ENCODE peak calls at places on chromosomes 2 and 18, in four cellular contexts. F, A, N and G are unnamed samples.

GRCh38 chr2:113186421-113186820 is 12.7 kb downstream of the PSD4 start:
- DNase-seq in N (no peak), A (no peak), F (no peak), G (no peak)

GRCh38 chr2:64062840-64063239 is 43.6 kb upstream of the VPS54 start:
- DNase-seq in N (no peak), A (no peak), F (peak; percentile 31), G (no peak)

GRCh38 chr2:241804326-241805276 is 4.4 kb upstream of the NEU4 start:
- DNase-seq in F (no peak), A (peak; percentile 34), N (peak; percentile 22), G (no peak)

GRCh38 chr2:162085090-162085891 is 11.3 kb upstream of the DPP4 start:
- DNase-seq in N (no peak), A (peak; percentile 85), F (no peak), G (no peak)

GRCh38 chr18:63159590-63159989 is 160.0 kb downstream of the BCL2 start:
- DNase-seq in A (no peak), N (no peak), F (peak; percentile 67), G (no peak)

GRCh38 chr2:237551071-237551574 is 15.3 kb upstream of the PRLH start:
- DNase-seq in N (no peak), A (no peak), F (no peak), G (no peak)

GRCh38 chr18:60893331-60894114 is 439.7 kb upstream of the CDH20 start:
- DNase-seq in A (no peak), F (no peak), N (no peak), G (no peak)

GRCh38 chr18:9366126-9366714 is 31.6 kb downstream of the TWSG1 start:
- DNase-seq in A (no peak), N (no peak), F (no peak), G (no peak)

GRCh38 chr18:42114310-42114943 is 159.4 kb downstream of the PIK3C3 start:
- DNase-seq in A (peak; percentile 71), N (peak; percentile 34), F (peak; percentile 42), G (peak; percentile 31)

GRCh38 chr18:54140641-54141040 is 83.8 kb downstream of the MBD2 start:
- DNase-seq in F (no peak), N (no peak), A (no peak), G (no peak)

GRCh38 chr2:29165362-29166236 is 50.4 kb downstream of the CLIP4 start:
- DNase-seq in A (peak; percentile 84), N (no peak), F (no peak), G (no peak)

GRCh38 chr2:139454251-139454650 is 674.1 kb upstream of the NXPH2 start:
- DNase-seq in N (no peak), A (no peak), F (no peak), G (no peak)

DNA sequence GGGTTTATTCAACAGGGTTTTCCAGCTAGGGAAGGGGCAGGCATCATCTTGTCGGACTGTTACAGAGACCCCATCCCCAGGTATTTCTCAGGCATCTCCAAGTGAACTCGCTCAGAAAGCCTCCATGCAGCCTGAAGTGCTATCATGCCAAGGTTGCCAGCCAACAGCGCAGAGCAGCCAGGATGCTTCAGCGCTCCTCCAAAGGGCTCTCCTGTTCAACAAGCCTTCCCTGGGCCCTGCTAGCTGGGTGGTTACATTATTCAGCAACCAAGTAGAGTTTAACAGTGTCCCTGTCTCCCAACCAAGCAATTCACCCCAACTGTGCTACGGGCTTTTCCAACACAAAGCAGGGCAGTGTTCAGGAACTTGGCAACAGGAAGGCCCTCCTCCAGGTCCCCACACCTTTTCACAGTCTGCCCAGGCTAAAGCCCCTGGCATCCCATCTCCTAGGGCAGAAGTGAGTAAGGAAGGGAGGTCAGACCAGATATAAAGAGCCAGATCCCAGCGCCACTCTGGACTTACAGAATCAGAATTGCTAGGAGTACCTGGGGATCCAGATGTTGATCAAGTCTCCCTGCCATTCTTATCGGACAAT is 52.9 kb downstream of the ZBTB7C start:
- DNase-seq in A (no peak), N (no peak), F (no peak), G (no peak)
- TF ChIP-seq BHLHE40 in A (no peak), N (no peak), F (no peak), G (no peak)

GRCh38 chr2:149860276-149860921 is 272.8 kb upstream of the MMADHC start:
- DNase-seq in A (peak; percentile 39), N (no peak), F (no peak), G (no peak)
- TF ChIP-seq TARDBP in A (no peak), N (no peak), F (no peak), G (no peak)

GRCh38 chr2:96323849-96324248 is 1.3 kb upstream of the ITPRIPL1 start:
- DNase-seq in N (no peak), A (no peak), F (no peak), G (no peak)
- TF ChIP-seq BHLHE40 in N (no peak), A (no peak), F (no peak), G (no peak)

GRCh38 chr2:111250448-111251030 is 129.8 kb downstream of the BCL2L11 start:
- DNase-seq in A (peak; percentile 40), N (no peak), F (no peak), G (no peak)

GRCh38 chr2:111246620-111247061 is 125.9 kb downstream of the BCL2L11 start:
- DNase-seq in A (peak; percentile 67), F (no peak), N (no peak), G (no peak)

GRCh38 chr2:111251711-111252110 is 131.0 kb downstream of the BCL2L11 start:
- DNase-seq in A (no peak), F (no peak), N (no peak), G (no peak)

GRCh38 chr2:111247491-111247890 is 126.8 kb downstream of the BCL2L11 start:
- DNase-seq in F (no peak), N (no peak), A (no peak), G (no peak)

GRCh38 chr2:111252436-111252835 is 131.7 kb downstream of the BCL2L11 start:
- DNase-seq in A (no peak), F (no peak), N (no peak), G (no peak)
- TF ChIP-seq TARDBP in A (no peak), F (no peak), N (no peak), G (no peak)

GRCh38 chr2:190210471-190210870 is 109.2 kb downstream of the HIBCH start:
- DNase-seq in N (no peak), F (no peak), A (no peak), G (no peak)
- TF ChIP-seq BHLHE40 in N (no peak), F (no peak), A (no peak), G (no peak)

GRCh38 chr2:233419626-233420431 is 65.5 kb downstream of the DGKD start:
- DNase-seq in N (no peak), F (peak; percentile 52), A (no peak), G (no peak)

GRCh38 chr2:233422050-233422639 is 67.9 kb downstream of the DGKD start:
- DNase-seq in N (no peak), A (no peak), F (peak; percentile 66), G (no peak)

GRCh38 chr2:233423436-233423860 is 69.2 kb downstream of the DGKD start:
- DNase-seq in N (no peak), F (no peak), A (no peak), G (no peak)

GRCh38 chr2:233422649-233423435 is 68.5 kb downstream of the DGKD start:
- DNase-seq in A (no peak), N (no peak), F (no peak), G (no peak)

DNA sequence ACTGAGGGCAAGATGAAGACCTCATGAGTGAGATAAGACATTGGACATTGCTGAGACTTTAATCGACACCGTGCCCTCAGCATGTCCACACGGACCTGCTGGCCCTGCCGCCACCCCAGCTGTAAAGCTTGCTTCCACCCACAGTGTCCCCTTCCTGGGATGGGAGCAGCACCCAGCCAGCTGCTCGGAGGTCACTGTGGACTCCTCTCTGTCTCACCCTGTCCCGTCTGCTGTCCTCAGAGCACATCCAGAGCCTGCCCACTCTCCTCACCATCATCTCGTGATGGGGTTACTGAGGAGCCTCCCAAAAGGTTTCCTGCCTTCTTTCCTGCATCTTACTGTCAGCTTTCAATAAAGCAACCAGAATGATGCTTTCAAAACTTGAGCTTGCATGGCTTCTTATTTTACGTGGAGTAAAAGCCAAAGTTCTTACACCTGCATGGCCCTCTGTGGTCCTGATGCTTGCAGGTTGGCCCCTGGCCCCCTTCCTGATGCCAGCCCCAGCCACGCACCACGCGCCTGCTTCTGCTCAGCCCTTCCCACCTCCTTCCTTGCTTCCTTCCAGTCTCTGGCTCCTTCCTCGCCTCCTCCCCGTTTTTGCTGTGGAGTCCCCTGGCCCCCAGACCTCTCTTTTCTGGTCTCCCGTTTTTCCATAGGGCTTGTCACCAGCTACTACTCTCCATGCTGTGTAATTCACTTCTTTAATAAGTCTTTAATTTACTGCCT is 67.0 kb downstream of the DGKD start:
- DNase-seq in F (no peak), A (no peak), N (no peak), G (no peak)
- TF ChIP-seq TARDBP in F (no peak), A (no peak), N (no peak), G (no peak)

GRCh38 chr18:55787674-55788073 is 199.7 kb upstream of the TCF4 start:
- DNase-seq in A (no peak), F (no peak), N (no peak), G (no peak)

GRCh38 chr18:55790296-55790695 is 202.3 kb upstream of the TCF4 start:
- DNase-seq in F (no peak), A (no peak), N (no peak), G (no peak)

GRCh38 chr18:55783921-55784320 is 195.9 kb upstream of the TCF4 start:
- DNase-seq in A (no peak), F (no peak), N (no peak), G (no peak)

GRCh38 chr18:55781481-55781957 is 193.5 kb upstream of the TCF4 start:
- DNase-seq in N (peak; percentile 11), F (no peak), A (no peak), G (peak; percentile 40)

GRCh38 chr18:55786651-55787272 is 198.8 kb upstream of the TCF4 start:
- DNase-seq in F (no peak), N (peak; percentile 31), A (no peak), G (no peak)
- TF ChIP-seq BHLHE40 in F (no peak), N (no peak), A (no peak), G (no peak)

DNA sequence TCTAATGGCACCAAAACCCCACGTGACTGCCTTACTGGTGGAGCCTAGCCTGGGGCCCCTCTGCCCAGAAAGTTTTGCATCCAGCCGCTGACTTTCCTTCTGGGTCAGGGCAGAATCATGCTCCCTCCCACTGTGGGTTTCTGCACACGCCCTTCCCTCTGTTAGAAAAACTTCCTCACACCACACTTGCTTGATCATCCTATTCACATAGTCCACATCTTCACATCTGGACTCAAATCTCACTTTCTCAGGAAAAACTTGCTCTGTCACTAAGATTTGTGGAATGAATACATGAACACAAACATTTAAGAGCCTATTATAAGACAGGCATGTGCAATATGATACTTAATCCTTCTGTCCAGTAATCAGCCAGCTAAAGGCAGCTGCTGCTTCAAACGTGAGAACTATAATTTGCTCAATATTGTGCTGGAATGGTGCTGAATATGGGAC is 274.7 kb downstream of the RND3 start:
- DNase-seq in N (no peak), A (no peak), F (no peak), G (peak; percentile 9)
- TF ChIP-seq TARDBP in N (no peak), A (no peak), F (no peak), G (no peak)

DNA sequence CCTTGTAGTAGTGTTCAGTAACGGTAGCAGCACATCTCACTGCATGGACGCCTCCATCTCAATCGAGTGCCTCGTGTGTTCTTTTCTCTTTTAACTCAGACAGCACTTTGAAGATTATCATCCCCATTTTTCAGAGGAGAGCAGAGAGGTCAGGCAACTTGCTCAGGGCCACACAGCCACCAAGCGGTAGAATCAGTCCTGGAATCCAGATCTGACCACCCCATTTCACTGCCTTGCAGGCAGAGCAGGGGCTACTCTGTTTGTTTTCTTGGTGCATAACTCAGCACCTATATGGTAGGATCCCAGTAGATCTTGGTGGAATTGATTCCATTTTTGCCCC is 129.5 kb downstream of the SMAD7 start:
- DNase-seq in A (no peak), F (no peak), N (no peak), G (no peak)
- TF ChIP-seq BHLHE40 in A (no peak), F (no peak), N (no peak), G (no peak)